ENCODE peak calls at places on chromosomes 6 and 20, in four cellular contexts. R is effector CD8-positive, alpha-beta T cell; G is stromal cell of bone marrow; T is GM04504. Z is an unnamed sample.

GRCh38 chr6:142195862-142196536 is 48.9 kb downstream of the VTA1 start:
- DNase-seq in T (no peak), R (no peak), G (no peak), Z (no peak)

GRCh38 chr6:157534991-157535353 is 154.0 kb downstream of the ZDHHC14 start:
- DNase-seq in G (no peak), R (no peak), T (no peak), Z (no peak)

GRCh38 chr6:86477510-86478166 is 459.7 kb upstream of the HTR1E start:
- DNase-seq in G (no peak), T (no peak), R (no peak), Z (no peak)

GRCh38 chr6:109484161-109484560 is 1.1 kb upstream of the ZBTB24 start:
- DNase-seq in G (no peak), T (no peak), R (no peak), Z (no peak)

GRCh38 chr6:148611213-148611612 is 135.6 kb upstream of the UST start:
- DNase-seq in T (peak; percentile 83), R (no peak), G (peak; percentile 81), Z (peak; percentile 79)

GRCh38 chr20:63979549-63980316 is at the start of gene SAMD10:
- DNase-seq in R (peak; percentile 75), T (no peak), G (no peak), Z (no peak)

GRCh38 chr6:79167931-79168694 is 66.4 kb downstream of the HMGN3 start:
- DNase-seq in R (no peak), T (no peak), G (peak; percentile 44), Z (no peak)

GRCh38 chr6:125867483-125867935 is 76.7 kb downstream of the NCOA7 start:
- DNase-seq in R (no peak), T (peak; percentile 54), G (no peak), Z (peak; percentile 83)

GRCh38 chr6:31120151-31120915 is at the start of gene CDSN:
- DNase-seq in R (no peak), T (no peak), G (no peak), Z (no peak)

GRCh38 chr6:144036064-144036873 is 28.2 kb upstream of the PLAGL1 start:
- DNase-seq in T (no peak), R (no peak), G (peak; percentile 36), Z (peak; percentile 24)

GRCh38 chr6:12017263-12017662 is 5.2 kb downstream of the HIVEP1 start:
- DNase-seq in R (no peak), G (no peak), T (no peak), Z (no peak)

GRCh38 chr20:38452880-38453624 is 17.9 kb upstream of the SNHG17 start:
- DNase-seq in T (no peak), G (no peak), R (no peak), Z (no peak)

GRCh38 chr6:8904754-8905153 is 469.4 kb upstream of the SLC35B3 start:
- DNase-seq in G (no peak), T (no peak), R (no peak), Z (no peak)

GRCh38 chr6:85650606-85651005 is 7.9 kb upstream of the SYNCRIP start:
- DNase-seq in R (no peak), T (no peak), G (no peak), Z (no peak)

GRCh38 chr6:111481836-111482235 is 1.2 kb downstream of the REV3L start:
- DNase-seq in T (no peak), R (no peak), G (no peak), Z (no peak)

GRCh38 chr20:13638162-13638495 is 603 bp downstream of the TASP1 start:
- DNase-seq in R (no peak), G (no peak), T (no peak), Z (no peak)

GRCh38 chr6:33589366-33589722 is 9.3 kb upstream of the BAK1 start:
- DNase-seq in G (no peak), T (no peak), R (no peak), Z (no peak)

GRCh38 chr20:991850-992249 is 10.3 kb downstream of the RSPO4 start:
- DNase-seq in R (no peak), G (no peak), T (no peak), Z (no peak)

GRCh38 chr6:54613596-54613995 is 233.0 kb upstream of the FAM83B start:
- DNase-seq in T (no peak), R (no peak), G (no peak), Z (no peak)

GRCh38 chr6:169097336-169098052 is 156.2 kb downstream of the THBS2 start:
- DNase-seq in R (no peak), T (no peak), G (peak; percentile 97), Z (peak; percentile 97)

GRCh38 chr20:63190828-63191227 is 25.1 kb downstream of the YTHDF1 start:
- DNase-seq in R (no peak), T (no peak), G (no peak), Z (no peak)

GRCh38 chr6:4736371-4736873 is 39.8 kb upstream of the CDYL start:
- DNase-seq in G (no peak), T (no peak), R (no peak), Z (no peak)

GRCh38 chr20:35742741-35743523 is 872 bp upstream of the RBM39 start:
- DNase-seq in G (no peak), T (no peak), R (no peak), Z (no peak)

GRCh38 chr20:53527196-53527595 is 66.4 kb downstream of the ZNF217 start:
- DNase-seq in G (no peak), R (no peak), T (no peak), Z (no peak)

GRCh38 chr20:11891827-11892521 is 25.7 kb upstream of the BTBD3 start:
- DNase-seq in R (no peak), T (no peak), G (peak; percentile 50), Z (no peak)

GRCh38 chr20:15162061-15162740 is 824.8 kb upstream of the FLRT3 start:
- DNase-seq in G (peak; percentile 13), T (no peak), R (no peak), Z (no peak)

GRCh38 chr6:155955038-155955437 is 499.4 kb upstream of the NOX3 start:
- DNase-seq in R (no peak), T (no peak), G (no peak), Z (no peak)

GRCh38 chr6:143333081-143333480 is 117.4 kb downstream of the ADAT2 start:
- DNase-seq in R (no peak), T (no peak), G (no peak), Z (no peak)

GRCh38 chr6:71419217-71419953 is 130.8 kb downstream of the OGFRL1 start:
- DNase-seq in G (no peak), R (no peak), T (peak; percentile 2), Z (no peak)

GRCh38 chr6:137076277-137077068 is 31.7 kb upstream of the IL20RA start:
- DNase-seq in R (peak; percentile 2), G (peak; percentile 48), T (peak; percentile 33), Z (peak; percentile 14)

GRCh38 chr6:101402618-101403002 is 9.1 kb downstream of the GRIK2 start:
- DNase-seq in R (no peak), T (no peak), G (no peak), Z (no peak)

GRCh38 chr20:10672579-10673127 is 1.1 kb downstream of the JAG1 start:
- DNase-seq in T (no peak), R (no peak), G (no peak), Z (no peak)